ENCODE peak calls at places on chromosomes 11 and 22, in ten cellular contexts. One of them, this sample, is unnamed.

GRCh38 chr11:7512525-7513209 is 1.1 kb upstream of the PPFIBP2 start:
- DNase-seq in sigmoid colon: peak; percentile 89
- DNase-seq in stomach: peak; percentile 79
- DNase-seq in SK-N-SH: no peak
- DNase-seq in transverse colon: peak; percentile 80
- DNase-seq in esophagus muscularis mucosa: peak; percentile 97
- DNase-seq in suprapubic skin: peak; percentile 88
- DNase-seq in A549: no peak
- DNase-seq in K562: peak; percentile 15
- DNase-seq in upper lobe of left lung: peak; percentile 85
- DNase-seq in this sample: peak; percentile 72

GRCh38 chr11:36512016-36512415 is 1.9 kb upstream of the TRAF6 start:
- DNase-seq in SK-N-SH: no peak
- DNase-seq in A549: no peak
- DNase-seq in K562: no peak
- DNase-seq in esophagus muscularis mucosa: no peak
- DNase-seq in suprapubic skin: no peak
- DNase-seq in sigmoid colon: no peak
- DNase-seq in upper lobe of left lung: no peak
- DNase-seq in transverse colon: no peak
- DNase-seq in stomach: no peak
- DNase-seq in this sample: no peak

GRCh38 chr11:67051945-67052488 is 4.6 kb upstream of the RHOD start:
- DNase-seq in upper lobe of left lung: no peak
- DNase-seq in stomach: no peak
- DNase-seq in esophagus muscularis mucosa: no peak
- DNase-seq in A549: no peak
- DNase-seq in sigmoid colon: no peak
- DNase-seq in SK-N-SH: no peak
- DNase-seq in transverse colon: no peak
- DNase-seq in suprapubic skin: no peak
- DNase-seq in K562: no peak
- DNase-seq in this sample: no peak

GRCh38 chr11:9396752-9397151 is 12.3 kb downstream of the IPO7 start:
- DNase-seq in sigmoid colon: no peak
- DNase-seq in esophagus muscularis mucosa: no peak
- DNase-seq in A549: no peak
- DNase-seq in SK-N-SH: no peak
- DNase-seq in upper lobe of left lung: no peak
- DNase-seq in transverse colon: no peak
- DNase-seq in stomach: no peak
- DNase-seq in K562: no peak
- DNase-seq in suprapubic skin: no peak
- DNase-seq in this sample: no peak

GRCh38 chr11:116454020-116454645 is 318.7 kb downstream of the BUD13 start:
- DNase-seq in upper lobe of left lung: peak; percentile 26
- DNase-seq in SK-N-SH: peak; percentile 37
- DNase-seq in sigmoid colon: peak; percentile 75
- DNase-seq in esophagus muscularis mucosa: no peak
- DNase-seq in suprapubic skin: no peak
- DNase-seq in K562: peak; percentile 30
- DNase-seq in A549: peak; percentile 22
- DNase-seq in stomach: peak; percentile 49
- DNase-seq in transverse colon: peak; percentile 60
- DNase-seq in this sample: no peak

GRCh38 chr11:68560216-68560615 is 99.7 kb downstream of the PPP6R3 start:
- DNase-seq in sigmoid colon: no peak
- DNase-seq in SK-N-SH: no peak
- DNase-seq in transverse colon: no peak
- DNase-seq in upper lobe of left lung: no peak
- DNase-seq in esophagus muscularis mucosa: no peak
- DNase-seq in K562: no peak
- DNase-seq in A549: no peak
- DNase-seq in stomach: no peak
- DNase-seq in suprapubic skin: no peak
- DNase-seq in this sample: no peak

GRCh38 chr11:125995313-125995712 is 49.5 kb downstream of the VSIG10L2 start:
- DNase-seq in A549: no peak
- DNase-seq in K562: no peak
- DNase-seq in esophagus muscularis mucosa: no peak
- DNase-seq in sigmoid colon: no peak
- DNase-seq in stomach: no peak
- DNase-seq in SK-N-SH: no peak
- DNase-seq in transverse colon: no peak
- DNase-seq in upper lobe of left lung: no peak
- DNase-seq in suprapubic skin: no peak
- DNase-seq in this sample: no peak

GRCh38 chr11:8168485-8169257 is at the start of gene RIC3:
- DNase-seq in upper lobe of left lung: peak; percentile 34
- DNase-seq in A549: peak; percentile 29
- DNase-seq in stomach: peak; percentile 33
- DNase-seq in transverse colon: peak; percentile 30
- DNase-seq in K562: no peak
- DNase-seq in SK-N-SH: peak; percentile 74
- DNase-seq in esophagus muscularis mucosa: no peak
- DNase-seq in sigmoid colon: peak; percentile 69
- DNase-seq in suprapubic skin: no peak
- DNase-seq in this sample: peak; percentile 64

GRCh38 chr11:71453911-71454304 is 905 bp downstream of the NADSYN1 start:
- DNase-seq in sigmoid colon: no peak
- DNase-seq in K562: no peak
- DNase-seq in A549: no peak
- DNase-seq in SK-N-SH: no peak
- DNase-seq in upper lobe of left lung: no peak
- DNase-seq in transverse colon: no peak
- DNase-seq in stomach: no peak
- DNase-seq in suprapubic skin: no peak
- DNase-seq in esophagus muscularis mucosa: no peak
- DNase-seq in this sample: no peak

GRCh38 chr22:24543068-24543675 is 11.8 kb downstream of the GUCD1 start:
- DNase-seq in K562: no peak
- DNase-seq in stomach: peak; percentile 39
- DNase-seq in suprapubic skin: no peak
- DNase-seq in SK-N-SH: no peak
- DNase-seq in transverse colon: no peak
- DNase-seq in upper lobe of left lung: no peak
- DNase-seq in esophagus muscularis mucosa: no peak
- DNase-seq in sigmoid colon: no peak
- DNase-seq in A549: no peak
- DNase-seq in this sample: no peak

GRCh38 chr22:50162391-50162956 is 8.1 kb upstream of the PANX2 start:
- DNase-seq in suprapubic skin: no peak
- DNase-seq in sigmoid colon: no peak
- DNase-seq in K562: no peak
- DNase-seq in SK-N-SH: no peak
- DNase-seq in A549: no peak
- DNase-seq in upper lobe of left lung: no peak
- DNase-seq in transverse colon: no peak
- DNase-seq in esophagus muscularis mucosa: no peak
- DNase-seq in stomach: no peak
- DNase-seq in this sample: no peak

GRCh38 chr22:43346521-43346929 is 3.4 kb upstream of the SCUBE1 start:
- DNase-seq in K562: peak; percentile 62
- DNase-seq in A549: peak; percentile 37
- DNase-seq in stomach: peak; percentile 66
- DNase-seq in sigmoid colon: peak; percentile 75
- DNase-seq in esophagus muscularis mucosa: no peak
- DNase-seq in suprapubic skin: no peak
- DNase-seq in SK-N-SH: peak; percentile 73
- DNase-seq in transverse colon: peak; percentile 61
- DNase-seq in upper lobe of left lung: peak; percentile 58
- DNase-seq in this sample: peak; percentile 44

GRCh38 chr11:3163241-3163981 is 1.7 kb downstream of the OSBPL5 start:
- DNase-seq in K562: no peak
- DNase-seq in suprapubic skin: peak; percentile 59
- DNase-seq in sigmoid colon: no peak
- DNase-seq in transverse colon: peak; percentile 9
- DNase-seq in stomach: no peak
- DNase-seq in A549: no peak
- DNase-seq in esophagus muscularis mucosa: no peak
- DNase-seq in SK-N-SH: peak; percentile 71
- DNase-seq in upper lobe of left lung: no peak
- DNase-seq in this sample: no peak

GRCh38 chr11:36142439-36142838 is 146.8 kb downstream of the COMMD9 start:
- DNase-seq in upper lobe of left lung: no peak
- DNase-seq in esophagus muscularis mucosa: no peak
- DNase-seq in A549: no peak
- DNase-seq in K562: peak; percentile 17
- DNase-seq in suprapubic skin: no peak
- DNase-seq in stomach: no peak
- DNase-seq in SK-N-SH: no peak
- DNase-seq in transverse colon: no peak
- DNase-seq in sigmoid colon: no peak
- DNase-seq in this sample: no peak

GRCh38 chr11:76919467-76919866 is 58.7 kb downstream of the ACER3 start:
- DNase-seq in SK-N-SH: no peak
- DNase-seq in K562: no peak
- DNase-seq in sigmoid colon: no peak
- DNase-seq in transverse colon: no peak
- DNase-seq in upper lobe of left lung: no peak
- DNase-seq in A549: no peak
- DNase-seq in esophagus muscularis mucosa: no peak
- DNase-seq in suprapubic skin: no peak
- DNase-seq in stomach: no peak
- DNase-seq in this sample: no peak

GRCh38 chr11:76916712-76917111 is 56.0 kb downstream of the ACER3 start:
- DNase-seq in transverse colon: no peak
- DNase-seq in K562: peak; percentile 37
- DNase-seq in SK-N-SH: no peak
- DNase-seq in A549: no peak
- DNase-seq in stomach: no peak
- DNase-seq in suprapubic skin: no peak
- DNase-seq in sigmoid colon: no peak
- DNase-seq in upper lobe of left lung: no peak
- DNase-seq in esophagus muscularis mucosa: no peak
- DNase-seq in this sample: no peak

GRCh38 chr11:76919887-76920746 is 59.4 kb downstream of the ACER3 start:
- DNase-seq in A549: peak; percentile 87
- DNase-seq in upper lobe of left lung: peak; percentile 84
- DNase-seq in esophagus muscularis mucosa: no peak
- DNase-seq in K562: peak; percentile 64
- DNase-seq in suprapubic skin: peak; percentile 72
- DNase-seq in SK-N-SH: peak; percentile 66
- DNase-seq in transverse colon: peak; percentile 79
- DNase-seq in stomach: peak; percentile 83
- DNase-seq in sigmoid colon: peak; percentile 89
- DNase-seq in this sample: peak; percentile 66

GRCh38 chr11:76918941-76919386 is 58.2 kb downstream of the ACER3 start:
- DNase-seq in transverse colon: peak; percentile 15
- DNase-seq in suprapubic skin: no peak
- DNase-seq in SK-N-SH: peak; percentile 45
- DNase-seq in A549: peak; percentile 69
- DNase-seq in stomach: no peak
- DNase-seq in K562: peak; percentile 50
- DNase-seq in upper lobe of left lung: no peak
- DNase-seq in esophagus muscularis mucosa: no peak
- DNase-seq in sigmoid colon: no peak
- DNase-seq in this sample: no peak
- H3K4me3 ChIP-seq in transverse colon: no peak overlapping the region
- H3K4me3 ChIP-seq in suprapubic skin: no peak overlapping the region
- H3K4me3 ChIP-seq in SK-N-SH: peak overlapping the region; percentile 10
- H3K4me3 ChIP-seq in A549: no peak overlapping the region
- H3K4me3 ChIP-seq in stomach: no peak overlapping the region
- H3K4me3 ChIP-seq in K562: no peak overlapping the region
- H3K4me3 ChIP-seq in upper lobe of left lung: no peak overlapping the region
- H3K4me3 ChIP-seq in esophagus muscularis mucosa: no peak overlapping the region
- H3K4me3 ChIP-seq in sigmoid colon: no peak overlapping the region
- H3K4me3 ChIP-seq in this sample: no peak overlapping the region

GRCh38 chr11:34160049-34160721 is 54.8 kb downstream of the NAT10 start:
- DNase-seq in SK-N-SH: peak; percentile 87
- DNase-seq in K562: no peak
- DNase-seq in esophagus muscularis mucosa: no peak
- DNase-seq in suprapubic skin: no peak
- DNase-seq in stomach: no peak
- DNase-seq in transverse colon: no peak
- DNase-seq in sigmoid colon: no peak
- DNase-seq in A549: no peak
- DNase-seq in upper lobe of left lung: no peak
- DNase-seq in this sample: no peak
- TF ChIP-seq EP300 in SK-N-SH: peak; percentile 71
- TF ChIP-seq EP300 in K562: no peak
- TF ChIP-seq EP300 in esophagus muscularis mucosa: no peak
- TF ChIP-seq EP300 in suprapubic skin: no peak
- TF ChIP-seq EP300 in stomach: no peak
- TF ChIP-seq EP300 in transverse colon: no peak
- TF ChIP-seq EP300 in sigmoid colon: no peak
- TF ChIP-seq EP300 in A549: no peak
- TF ChIP-seq EP300 in upper lobe of left lung: no peak
- TF ChIP-seq EP300 in this sample: no peak

GRCh38 chr11:118398797-118399564 is 2.4 kb upstream of the ATP5MG start:
- DNase-seq in K562: no peak
- DNase-seq in sigmoid colon: no peak
- DNase-seq in transverse colon: no peak
- DNase-seq in upper lobe of left lung: no peak
- DNase-seq in A549: no peak
- DNase-seq in SK-N-SH: no peak
- DNase-seq in esophagus muscularis mucosa: no peak
- DNase-seq in suprapubic skin: no peak
- DNase-seq in stomach: no peak
- DNase-seq in this sample: no peak
- H3K27ac ChIP-seq in K562: peak overlapping the region; percentile 22
- H3K27ac ChIP-seq in sigmoid colon: no peak overlapping the region
- H3K27ac ChIP-seq in transverse colon: peak overlapping the region; percentile 55
- H3K27ac ChIP-seq in upper lobe of left lung: no peak overlapping the region
- H3K27ac ChIP-seq in A549: no peak overlapping the region
- H3K27ac ChIP-seq in SK-N-SH: no peak overlapping the region
- H3K27ac ChIP-seq in esophagus muscularis mucosa: no peak overlapping the region
- H3K27ac ChIP-seq in suprapubic skin: no peak overlapping the region
- H3K27ac ChIP-seq in stomach: no peak overlapping the region
- H3K27ac ChIP-seq in this sample: no peak overlapping the region

GRCh38 chr11:86245369-86246292 is 1.1 kb downstream of the EED start:
- DNase-seq in suprapubic skin: no peak
- DNase-seq in A549: no peak
- DNase-seq in K562: no peak
- DNase-seq in upper lobe of left lung: peak; percentile 22
- DNase-seq in sigmoid colon: no peak
- DNase-seq in transverse colon: peak; percentile 15
- DNase-seq in SK-N-SH: peak; percentile 13
- DNase-seq in stomach: no peak
- DNase-seq in esophagus muscularis mucosa: peak; percentile 92
- DNase-seq in this sample: no peak

GRCh38 chr11:86243377-86243776 is 1.2 kb upstream of the EED start:
- DNase-seq in A549: no peak
- DNase-seq in SK-N-SH: no peak
- DNase-seq in K562: no peak
- DNase-seq in suprapubic skin: no peak
- DNase-seq in esophagus muscularis mucosa: no peak
- DNase-seq in sigmoid colon: no peak
- DNase-seq in upper lobe of left lung: no peak
- DNase-seq in stomach: no peak
- DNase-seq in transverse colon: no peak
- DNase-seq in this sample: no peak

GRCh38 chr11:86241956-86242525 is 2.5 kb upstream of the EED start:
- DNase-seq in sigmoid colon: no peak
- DNase-seq in upper lobe of left lung: no peak
- DNase-seq in suprapubic skin: no peak
- DNase-seq in transverse colon: no peak
- DNase-seq in A549: no peak
- DNase-seq in SK-N-SH: no peak
- DNase-seq in stomach: no peak
- DNase-seq in esophagus muscularis mucosa: no peak
- DNase-seq in K562: no peak
- DNase-seq in this sample: no peak

GRCh38 chr11:86244522-86245368 is at the start of gene EED:
- DNase-seq in transverse colon: peak; percentile 96
- DNase-seq in K562: peak; percentile 91
- DNase-seq in upper lobe of left lung: peak; percentile 95
- DNase-seq in stomach: peak; percentile 94
- DNase-seq in sigmoid colon: peak; percentile 97
- DNase-seq in esophagus muscularis mucosa: peak; percentile 96
- DNase-seq in A549: peak; percentile 97
- DNase-seq in suprapubic skin: peak; percentile 97
- DNase-seq in SK-N-SH: peak; percentile 91
- DNase-seq in this sample: peak; percentile 96

GRCh38 chr11:86244063-86244521 is 461 bp upstream of the EED start:
- DNase-seq in stomach: peak; percentile 90
- DNase-seq in SK-N-SH: peak; percentile 88
- DNase-seq in esophagus muscularis mucosa: no peak
- DNase-seq in transverse colon: peak; percentile 91
- DNase-seq in suprapubic skin: peak; percentile 93
- DNase-seq in upper lobe of left lung: peak; percentile 87
- DNase-seq in sigmoid colon: peak; percentile 94
- DNase-seq in A549: peak; percentile 91
- DNase-seq in K562: peak; percentile 93
- DNase-seq in this sample: peak; percentile 88
- H3K4me3 ChIP-seq in stomach: peak overlapping the region; percentile 86
- H3K4me3 ChIP-seq in SK-N-SH: peak overlapping the region; percentile 81
- H3K4me3 ChIP-seq in esophagus muscularis mucosa: peak overlapping the region; percentile 86
- H3K4me3 ChIP-seq in transverse colon: peak overlapping the region; percentile 83
- H3K4me3 ChIP-seq in suprapubic skin: peak overlapping the region; percentile 94
- H3K4me3 ChIP-seq in upper lobe of left lung: peak overlapping the region; percentile 42
- H3K4me3 ChIP-seq in sigmoid colon: peak overlapping the region; percentile 68
- H3K4me3 ChIP-seq in A549: peak overlapping the region; percentile 76
- H3K4me3 ChIP-seq in K562: peak overlapping the region; percentile 89
- H3K4me3 ChIP-seq in this sample: peak overlapping the region; percentile 90

This sample was measured in ovary.